ENCODE peak calls at places on chromosome 18, in ten cellular contexts. One of them, this sample, is unnamed.

GRCh38 chr18:45361148-45361851 is 254.0 kb upstream of the SLC14A2 start:
- DNase-seq in transverse colon: no peak
- DNase-seq in GM06990: no peak
- DNase-seq in IMR-90: no peak
- DNase-seq in HFF-Myc: no peak
- DNase-seq in RWPE2: no peak
- DNase-seq in NB4: no peak
- DNase-seq in hepatocyte: no peak
- DNase-seq in AG09309: peak; percentile 74
- DNase-seq in foreskin fibroblast: no peak
- DNase-seq in this sample: no peak

GRCh38 chr18:13137939-13138821 is 80.4 kb upstream of the LDLRAD4 start:
- DNase-seq in HFF-Myc: no peak
- DNase-seq in NB4: peak; percentile 97
- DNase-seq in foreskin fibroblast: no peak
- DNase-seq in RWPE2: no peak
- DNase-seq in IMR-90: peak; percentile 8
- DNase-seq in hepatocyte: no peak
- DNase-seq in GM06990: peak; percentile 59
- DNase-seq in transverse colon: peak; percentile 89
- DNase-seq in AG09309: no peak
- DNase-seq in this sample: no peak

GRCh38 chr18:78978336-78979057 is 1.1 kb upstream of the SALL3 start:
- DNase-seq in NB4: no peak
- DNase-seq in GM06990: no peak
- DNase-seq in hepatocyte: no peak
- DNase-seq in transverse colon: no peak
- DNase-seq in AG09309: no peak
- DNase-seq in RWPE2: no peak
- DNase-seq in HFF-Myc: no peak
- DNase-seq in IMR-90: no peak
- DNase-seq in foreskin fibroblast: no peak
- DNase-seq in this sample: no peak

GRCh38 chr18:28834889-28835288 is 658.0 kb upstream of the CDH2 start:
- DNase-seq in foreskin fibroblast: peak; percentile 75
- DNase-seq in HFF-Myc: peak; percentile 14
- DNase-seq in NB4: no peak
- DNase-seq in GM06990: no peak
- DNase-seq in RWPE2: no peak
- DNase-seq in transverse colon: no peak
- DNase-seq in AG09309: peak; percentile 67
- DNase-seq in IMR-90: peak; percentile 57
- DNase-seq in hepatocyte: no peak
- DNase-seq in this sample: peak; percentile 42

GRCh38 chr18:42182728-42183700 is 228.0 kb downstream of the PIK3C3 start:
- DNase-seq in HFF-Myc: no peak
- DNase-seq in AG09309: no peak
- DNase-seq in RWPE2: no peak
- DNase-seq in foreskin fibroblast: no peak
- DNase-seq in NB4: no peak
- DNase-seq in GM06990: no peak
- DNase-seq in hepatocyte: peak; percentile 31
- DNase-seq in IMR-90: no peak
- DNase-seq in transverse colon: no peak
- DNase-seq in this sample: no peak

GRCh38 chr18:48878471-48878870 is 72.3 kb downstream of the SMAD7 start:
- DNase-seq in AG09309: no peak
- DNase-seq in NB4: no peak
- DNase-seq in HFF-Myc: no peak
- DNase-seq in GM06990: no peak
- DNase-seq in foreskin fibroblast: no peak
- DNase-seq in IMR-90: no peak
- DNase-seq in hepatocyte: no peak
- DNase-seq in RWPE2: no peak
- DNase-seq in transverse colon: no peak
- DNase-seq in this sample: no peak

GRCh38 chr18:50722311-50722710 is 97.5 kb downstream of the MRO start:
- DNase-seq in transverse colon: no peak
- DNase-seq in IMR-90: no peak
- DNase-seq in hepatocyte: no peak
- DNase-seq in AG09309: no peak
- DNase-seq in NB4: no peak
- DNase-seq in RWPE2: no peak
- DNase-seq in foreskin fibroblast: no peak
- DNase-seq in HFF-Myc: no peak
- DNase-seq in GM06990: no peak
- DNase-seq in this sample: no peak

GRCh38 chr18:48834421-48835011 is 116.2 kb downstream of the SMAD7 start:
- DNase-seq in IMR-90: peak; percentile 96
- DNase-seq in foreskin fibroblast: peak; percentile 97
- DNase-seq in AG09309: peak; percentile 86
- DNase-seq in transverse colon: peak; percentile 69
- DNase-seq in HFF-Myc: peak; percentile 91
- DNase-seq in NB4: peak; percentile 96
- DNase-seq in hepatocyte: no peak
- DNase-seq in GM06990: peak; percentile 76
- DNase-seq in RWPE2: peak; percentile 96
- DNase-seq in this sample: peak; percentile 93

GRCh38 chr18:55250729-55251128 is 291.5 kb upstream of the CCDC68 start:
- DNase-seq in transverse colon: no peak
- DNase-seq in RWPE2: no peak
- DNase-seq in AG09309: no peak
- DNase-seq in hepatocyte: no peak
- DNase-seq in IMR-90: peak; percentile 69
- DNase-seq in HFF-Myc: no peak
- DNase-seq in foreskin fibroblast: no peak
- DNase-seq in GM06990: no peak
- DNase-seq in NB4: no peak
- DNase-seq in this sample: peak; percentile 47

GRCh38 chr18:45012286-45012685 is 331.6 kb downstream of the SETBP1 start:
- DNase-seq in hepatocyte: no peak
- DNase-seq in foreskin fibroblast: no peak
- DNase-seq in IMR-90: no peak
- DNase-seq in AG09309: no peak
- DNase-seq in NB4: peak; percentile 23
- DNase-seq in transverse colon: no peak
- DNase-seq in HFF-Myc: no peak
- DNase-seq in GM06990: no peak
- DNase-seq in RWPE2: no peak
- DNase-seq in this sample: no peak

GRCh38 chr18:74869904-74870863 is 272.5 kb downstream of the ZNF407 start:
- DNase-seq in GM06990: peak; percentile 74
- DNase-seq in HFF-Myc: no peak
- DNase-seq in AG09309: no peak
- DNase-seq in foreskin fibroblast: no peak
- DNase-seq in IMR-90: peak; percentile 2
- DNase-seq in hepatocyte: no peak
- DNase-seq in NB4: no peak
- DNase-seq in RWPE2: no peak
- DNase-seq in transverse colon: no peak
- DNase-seq in this sample: peak; percentile 46

GRCh38 chr18:7233398-7233797 is 2.5 kb downstream of the LRRC30 start:
- DNase-seq in HFF-Myc: no peak
- DNase-seq in hepatocyte: no peak
- DNase-seq in transverse colon: no peak
- DNase-seq in NB4: no peak
- DNase-seq in RWPE2: no peak
- DNase-seq in AG09309: no peak
- DNase-seq in GM06990: no peak
- DNase-seq in foreskin fibroblast: no peak
- DNase-seq in IMR-90: no peak
- DNase-seq in this sample: no peak

GRCh38 chr18:35778850-35779634 is 193.4 kb upstream of the RMP24 start:
- DNase-seq in AG09309: no peak
- DNase-seq in IMR-90: no peak
- DNase-seq in foreskin fibroblast: no peak
- DNase-seq in HFF-Myc: peak; percentile 20
- DNase-seq in RWPE2: no peak
- DNase-seq in GM06990: no peak
- DNase-seq in transverse colon: no peak
- DNase-seq in hepatocyte: no peak
- DNase-seq in NB4: no peak
- DNase-seq in this sample: peak; percentile 5
- TF ChIP-seq CTCF in AG09309: no peak
- TF ChIP-seq CTCF in IMR-90: no peak
- TF ChIP-seq CTCF in foreskin fibroblast: no peak
- TF ChIP-seq CTCF in HFF-Myc: no peak
- TF ChIP-seq CTCF in RWPE2: no peak
- TF ChIP-seq CTCF in GM06990: no peak
- TF ChIP-seq CTCF in transverse colon: no peak
- TF ChIP-seq CTCF in hepatocyte: no peak
- TF ChIP-seq CTCF in NB4: no peak
- TF ChIP-seq CTCF in this sample: no peak

GRCh38 chr18:3264362-3264761 is 2.4 kb downstream of the MYL12B start:
- DNase-seq in foreskin fibroblast: no peak
- DNase-seq in AG09309: no peak
- DNase-seq in transverse colon: peak; percentile 35
- DNase-seq in NB4: peak; percentile 37
- DNase-seq in RWPE2: no peak
- DNase-seq in IMR-90: peak; percentile 42
- DNase-seq in HFF-Myc: no peak
- DNase-seq in GM06990: no peak
- DNase-seq in hepatocyte: peak; percentile 33
- DNase-seq in this sample: no peak
- H3K4me3 ChIP-seq in foreskin fibroblast: peak overlapping the region; percentile 1
- H3K4me3 ChIP-seq in AG09309: no peak overlapping the region
- H3K4me3 ChIP-seq in transverse colon: peak overlapping the region; percentile 92
- H3K4me3 ChIP-seq in NB4: peak overlapping the region; percentile 99
- H3K4me3 ChIP-seq in RWPE2: no peak overlapping the region
- H3K4me3 ChIP-seq in IMR-90: no peak overlapping the region
- H3K4me3 ChIP-seq in HFF-Myc: peak overlapping the region; percentile 81
- H3K4me3 ChIP-seq in GM06990: no peak overlapping the region
- H3K4me3 ChIP-seq in hepatocyte: peak overlapping the region; percentile 99
- H3K4me3 ChIP-seq in this sample: no peak overlapping the region

GRCh38 chr18:58584219-58585127 is 44.4 kb downstream of the ALPK2 start:
- DNase-seq in IMR-90: peak; percentile 48
- DNase-seq in transverse colon: no peak
- DNase-seq in GM06990: no peak
- DNase-seq in NB4: no peak
- DNase-seq in foreskin fibroblast: peak; percentile 64
- DNase-seq in RWPE2: no peak
- DNase-seq in hepatocyte: no peak
- DNase-seq in HFF-Myc: no peak
- DNase-seq in AG09309: peak; percentile 52
- DNase-seq in this sample: peak; percentile 75
- TF ChIP-seq CTCF in IMR-90: peak; percentile 16
- TF ChIP-seq CTCF in transverse colon: no peak
- TF ChIP-seq CTCF in GM06990: no peak
- TF ChIP-seq CTCF in NB4: no peak
- TF ChIP-seq CTCF in foreskin fibroblast: no peak
- TF ChIP-seq CTCF in RWPE2: no peak
- TF ChIP-seq CTCF in hepatocyte: no peak
- TF ChIP-seq CTCF in HFF-Myc: no peak
- TF ChIP-seq CTCF in AG09309: no peak
- TF ChIP-seq CTCF in this sample: peak; percentile 14

GRCh38 chr18:23609390-23610008 is 23.2 kb upstream of the NPC1 start:
- DNase-seq in hepatocyte: peak; percentile 40
- DNase-seq in AG09309: no peak
- DNase-seq in foreskin fibroblast: no peak
- DNase-seq in IMR-90: no peak
- DNase-seq in HFF-Myc: no peak
- DNase-seq in RWPE2: no peak
- DNase-seq in transverse colon: no peak
- DNase-seq in NB4: no peak
- DNase-seq in GM06990: no peak
- DNase-seq in this sample: no peak
- H3K4me3 ChIP-seq in hepatocyte: no peak overlapping the region
- H3K4me3 ChIP-seq in AG09309: no peak overlapping the region
- H3K4me3 ChIP-seq in foreskin fibroblast: no peak overlapping the region
- H3K4me3 ChIP-seq in IMR-90: no peak overlapping the region
- H3K4me3 ChIP-seq in HFF-Myc: no peak overlapping the region
- H3K4me3 ChIP-seq in RWPE2: no peak overlapping the region
- H3K4me3 ChIP-seq in transverse colon: no peak overlapping the region
- H3K4me3 ChIP-seq in NB4: no peak overlapping the region
- H3K4me3 ChIP-seq in GM06990: no peak overlapping the region
- H3K4me3 ChIP-seq in this sample: no peak overlapping the region

DNA sequence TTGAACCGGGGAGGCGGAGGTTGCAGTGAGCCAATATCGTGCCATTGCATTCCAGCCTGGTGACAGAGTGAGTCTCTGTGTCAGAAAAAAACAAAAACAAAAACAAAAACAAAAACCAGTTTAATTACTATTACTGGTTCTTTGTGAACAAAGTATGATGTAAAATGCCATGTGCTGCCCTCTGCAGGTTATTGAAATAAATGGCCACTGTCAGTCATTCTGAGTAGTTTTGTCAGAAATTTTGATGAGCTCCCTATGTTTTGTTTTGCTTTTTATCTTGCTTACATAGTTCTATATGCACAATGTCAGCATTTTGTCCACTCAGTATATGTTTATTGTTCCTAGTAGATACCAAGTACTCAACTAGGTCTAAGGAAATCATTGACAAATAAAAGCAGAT is 423.6 kb upstream of the CHST9 start:
- DNase-seq in GM06990: no peak
- DNase-seq in foreskin fibroblast: no peak
- DNase-seq in HFF-Myc: no peak
- DNase-seq in RWPE2: no peak
- DNase-seq in hepatocyte: no peak
- DNase-seq in transverse colon: no peak
- DNase-seq in NB4: peak; percentile 3
- DNase-seq in AG09309: no peak
- DNase-seq in IMR-90: no peak
- DNase-seq in this sample: peak; percentile 33
- TF ChIP-seq CTCF in GM06990: peak; percentile 56
- TF ChIP-seq CTCF in foreskin fibroblast: peak; percentile 37
- TF ChIP-seq CTCF in HFF-Myc: peak; percentile 33
- TF ChIP-seq CTCF in RWPE2: peak; percentile 72
- TF ChIP-seq CTCF in hepatocyte: peak; percentile 42
- TF ChIP-seq CTCF in transverse colon: no peak
- TF ChIP-seq CTCF in NB4: peak; percentile 43
- TF ChIP-seq CTCF in AG09309: peak; percentile 47
- TF ChIP-seq CTCF in IMR-90: peak; percentile 32
- TF ChIP-seq CTCF in this sample: peak; percentile 64

DNA sequence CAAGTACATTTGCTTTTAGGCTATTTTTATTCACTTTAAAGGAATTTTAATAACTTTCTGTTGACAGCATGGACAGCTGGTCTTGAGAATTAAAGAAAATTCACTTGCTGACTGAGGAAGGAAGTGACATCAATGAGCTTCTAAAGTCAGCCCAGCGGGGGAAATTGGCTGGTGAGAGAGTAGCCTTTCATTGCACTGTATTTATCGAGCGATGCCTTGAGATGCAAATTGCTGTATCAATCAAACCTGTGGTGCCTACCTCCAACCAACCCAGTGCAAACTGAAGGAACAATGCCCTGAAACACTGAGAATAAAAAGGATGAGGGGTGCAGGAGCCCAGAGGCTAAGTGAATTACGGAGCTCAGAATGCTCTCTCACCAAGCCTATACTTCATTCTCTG is 91.4 kb upstream of the AQP4 start:
- DNase-seq in HFF-Myc: no peak
- DNase-seq in GM06990: no peak
- DNase-seq in RWPE2: no peak
- DNase-seq in hepatocyte: no peak
- DNase-seq in foreskin fibroblast: no peak
- DNase-seq in IMR-90: no peak
- DNase-seq in transverse colon: no peak
- DNase-seq in AG09309: no peak
- DNase-seq in NB4: no peak
- DNase-seq in this sample: no peak
- H3K4me3 ChIP-seq in HFF-Myc: no peak overlapping the region
- H3K4me3 ChIP-seq in GM06990: no peak overlapping the region
- H3K4me3 ChIP-seq in RWPE2: no peak overlapping the region
- H3K4me3 ChIP-seq in hepatocyte: no peak overlapping the region
- H3K4me3 ChIP-seq in foreskin fibroblast: no peak overlapping the region
- H3K4me3 ChIP-seq in IMR-90: no peak overlapping the region
- H3K4me3 ChIP-seq in transverse colon: no peak overlapping the region
- H3K4me3 ChIP-seq in AG09309: no peak overlapping the region
- H3K4me3 ChIP-seq in NB4: no peak overlapping the region
- H3K4me3 ChIP-seq in this sample: no peak overlapping the region

This sample was measured in choroid plexus epithelial cell.